ENCODE peak calls at places on chromosomes 16 and 17, in ten cellular contexts. Y, I, Q, K, T, W, X, L, G and M are unnamed samples. For H3K27me3, the result is how much of the 10 kb centered on the place peaks cover.

GRCh38 chr16:65658339-65659275 is 536.7 kb upstream of the CDH11 start:
- DNase-seq in Y (no peak), I (peak), Q (no peak), K (no peak), T (no peak), W (peak), X (no peak), L (peak), G (no peak), M (no peak)

GRCh38 chr17:40331743-40332641 is 23.0 kb downstream of the RARA start:
- DNase-seq in Y (peak), I (no peak), Q (peak), K (no peak), T (peak), W (peak), X (peak), L (peak), G (no peak), M (peak)

GRCh38 chr16:80198265-80198994 is 342.4 kb upstream of the DYNLRB2 start:
- DNase-seq in Y (no peak), I (peak), Q (no peak), K (no peak), T (no peak), W (no peak), X (no peak), L (no peak), G (no peak), M (no peak)

GRCh38 chr17:74274060-74274702 is at the start of gene DNAI2:
- DNase-seq in Y (peak), I (no peak), Q (no peak), K (no peak), T (no peak), W (no peak), X (no peak), L (no peak), G (no peak), M (peak)

GRCh38 chr17:42459983-42460300 is 1.3 kb downstream of the ATP6V0A1 start:
- DNase-seq in Y (no peak), I (peak), Q (no peak), K (no peak), T (peak), W (no peak), X (no peak), L (no peak), G (no peak), M (no peak)

GRCh38 chr17:76732734-76733617 is 4.2 kb downstream of the SRSF2 start:
- DNase-seq in Y (no peak), I (no peak), Q (no peak), K (no peak), T (peak), W (no peak), X (no peak), L (no peak), G (no peak), M (no peak)

GRCh38 chr17:14341866-14342265 is 41.0 kb downstream of the HS3ST3B1 start:
- DNase-seq in Y (no peak), I (no peak), Q (no peak), K (no peak), T (no peak), W (no peak), X (no peak), L (no peak), G (no peak), M (no peak)

GRCh38 chr16:19595043-19595767 is 39.7 kb downstream of the VPS35L start:
- DNase-seq in Y (peak), I (peak), Q (no peak), K (no peak), T (peak), W (peak), X (no peak), L (no peak), G (no peak), M (peak)

GRCh38 chr16:11420895-11421294 is 75.6 kb downstream of the RMI2 start:
- DNase-seq in Y (no peak), I (no peak), Q (no peak), K (no peak), T (peak), W (no peak), X (no peak), L (no peak), G (no peak), M (no peak)

GRCh38 chr16:20249247-20249646 is 78.1 kb downstream of the GP2 start:
- DNase-seq in Y (no peak), I (no peak), Q (no peak), K (no peak), T (no peak), W (no peak), X (no peak), L (no peak), G (no peak), M (no peak)

GRCh38 chr17:8326591-8327583 is 12.8 kb upstream of the ODF4 start:
- DNase-seq in Y (peak), I (no peak), Q (peak), K (no peak), T (peak), W (peak), X (peak), L (no peak), G (peak), M (peak)

GRCh38 chr17:79633937-79634813 is 23.3 kb upstream of the RBFOX3 start:
- DNase-seq in Y (peak), I (no peak), Q (no peak), K (no peak), T (no peak), W (peak), X (peak), L (no peak), G (peak), M (peak)

GRCh38 chr16:85136705-85137322 is 24.5 kb upstream of the CIBAR2 start:
- DNase-seq in Y (peak), I (no peak), Q (peak), K (no peak), T (peak), W (peak), X (peak), L (no peak), G (no peak), M (no peak)

GRCh38 chr17:67628580-67629013 is 89.1 kb upstream of the NOL11 start:
- DNase-seq in Y (no peak), I (no peak), Q (no peak), K (no peak), T (peak), W (no peak), X (no peak), L (no peak), G (no peak), M (no peak)

GRCh38 chr16:71796501-71796900 is 12.1 kb downstream of the AP1G1 start:
- DNase-seq in Y (no peak), I (no peak), Q (no peak), K (no peak), T (no peak), W (no peak), X (no peak), L (no peak), G (no peak), M (no peak)

GRCh38 chr17:77886387-77886728 is 72.1 kb upstream of the TNRC6C start:
- DNase-seq in Y (peak), I (no peak), Q (no peak), K (no peak), T (no peak), W (peak), X (no peak), L (no peak), G (no peak), M (peak)

GRCh38 chr17:71828182-71828596 is 292.6 kb upstream of the SOX9 start:
- DNase-seq in Y (no peak), I (peak), Q (no peak), K (no peak), T (no peak), W (no peak), X (no peak), L (no peak), G (no peak), M (no peak)

GRCh38 chr17:64784353-64784798 is 122.3 kb upstream of the SMURF2 start:
- DNase-seq in Y (no peak), I (no peak), Q (no peak), K (no peak), T (no peak), W (peak), X (no peak), L (no peak), G (peak), M (no peak)

GRCh38 chr17:4407851-4408250 is 25.9 kb upstream of the SPNS3 start:
- DNase-seq in Y (no peak), I (no peak), Q (no peak), K (no peak), T (peak), W (no peak), X (no peak), L (peak), G (no peak), M (no peak)

GRCh38 chr17:40415390-40415789 is 2.3 kb downstream of the TOP2A start:
- DNase-seq in Y (no peak), I (peak), Q (no peak), K (no peak), T (no peak), W (no peak), X (no peak), L (no peak), G (no peak), M (no peak)

GRCh38 chr16:21272253-21272652 is 5.8 kb downstream of the CRYM start:
- DNase-seq in Y (no peak), I (no peak), Q (no peak), K (no peak), T (no peak), W (no peak), X (no peak), L (no peak), G (no peak), M (no peak)

GRCh38 chr16:80058236-80058635 is 457.7 kb upstream of the MAF start:
- DNase-seq in Y (peak), I (no peak), Q (peak), K (no peak), T (no peak), W (peak), X (peak), L (peak), G (peak), M (no peak)

GRCh38 chr16:30766922-30767284 is 4.8 kb downstream of the RNF40 start:
- DNase-seq in Y (no peak), I (no peak), Q (no peak), K (no peak), T (no peak), W (no peak), X (no peak), L (no peak), G (no peak), M (no peak)
- TF ChIP-seq POLR2A in Y (no peak), I (no peak), Q (no peak), K (no peak), T (no peak), W (no peak), X (no peak), L (no peak), G (no peak), M (no peak)

GRCh38 chr17:39194985-39195524 is 2.4 kb downstream of the CACNB1 start:
- DNase-seq in Y (no peak), I (no peak), Q (no peak), K (no peak), T (no peak), W (no peak), X (no peak), L (no peak), G (no peak), M (no peak)

GRCh38 chr17:39193346-39193745 is 4.1 kb downstream of the CACNB1 start:
- DNase-seq in Y (no peak), I (no peak), Q (no peak), K (no peak), T (no peak), W (no peak), X (no peak), L (no peak), G (no peak), M (no peak)

GRCh38 chr17:39191750-39192510 is 5.5 kb downstream of the CACNB1 start:
- DNase-seq in Y (no peak), I (no peak), Q (no peak), K (no peak), T (no peak), W (no peak), X (no peak), L (no peak), G (no peak), M (no peak)

GRCh38 chr17:39194089-39194984 is 3.1 kb downstream of the CACNB1 start:
- DNase-seq in Y (peak), I (peak), Q (peak), K (no peak), T (peak), W (peak), X (peak), L (no peak), G (peak), M (peak)

GRCh38 chr17:39192901-39193300 is 4.6 kb downstream of the CACNB1 start:
- DNase-seq in Y (no peak), I (no peak), Q (no peak), K (no peak), T (no peak), W (no peak), X (no peak), L (no peak), G (no peak), M (no peak)
- H3K4me3 ChIP-seq in Y (no peak), I (no peak), Q (no peak), K (no peak), T (no peak), W (no peak), X (no peak), L (no peak), G (no peak), M (no peak)

GRCh38 chr16:67796099-67796718 is 10.2 kb downstream of the RANBP10 start:
- DNase-seq in Y (no peak), I (no peak), Q (no peak), K (no peak), T (no peak), W (no peak), X (no peak), L (no peak), G (no peak), M (no peak)
- H3K27me3 ChIP-seq in Y (under half), I (under half), Q (under half), K (under half), T (under half), W (under half), X (under half), L (under half), G (under half), M (under half)

DNA sequence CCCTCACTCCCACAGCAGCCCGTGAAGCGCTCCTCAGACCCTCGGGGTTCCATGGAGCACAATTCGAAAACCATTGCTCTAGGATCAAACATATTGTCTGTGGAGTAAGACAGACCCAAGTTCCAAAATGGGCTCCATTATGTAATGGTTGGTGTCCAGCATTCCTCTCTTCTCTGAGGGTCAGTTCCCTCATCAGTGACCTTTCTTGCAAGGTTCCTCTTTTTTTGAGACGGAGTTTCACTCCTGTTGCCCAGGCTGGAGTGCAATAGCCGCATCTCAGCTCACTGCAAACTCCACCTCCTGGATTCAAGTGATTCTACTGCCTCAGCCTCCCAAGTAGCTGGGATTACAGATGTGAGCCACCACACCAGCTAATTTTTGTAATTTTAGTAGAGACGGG is 28.5 kb downstream of the PLXDC1 start:
- DNase-seq in Y (no peak), I (no peak), Q (no peak), K (no peak), T (peak), W (no peak), X (no peak), L (no peak), G (no peak), M (no peak)
- TF ChIP-seq POLR2A in Y (no peak), I (no peak), Q (no peak), K (no peak), T (no peak), W (no peak), X (no peak), L (no peak), G (no peak), M (no peak)

DNA sequence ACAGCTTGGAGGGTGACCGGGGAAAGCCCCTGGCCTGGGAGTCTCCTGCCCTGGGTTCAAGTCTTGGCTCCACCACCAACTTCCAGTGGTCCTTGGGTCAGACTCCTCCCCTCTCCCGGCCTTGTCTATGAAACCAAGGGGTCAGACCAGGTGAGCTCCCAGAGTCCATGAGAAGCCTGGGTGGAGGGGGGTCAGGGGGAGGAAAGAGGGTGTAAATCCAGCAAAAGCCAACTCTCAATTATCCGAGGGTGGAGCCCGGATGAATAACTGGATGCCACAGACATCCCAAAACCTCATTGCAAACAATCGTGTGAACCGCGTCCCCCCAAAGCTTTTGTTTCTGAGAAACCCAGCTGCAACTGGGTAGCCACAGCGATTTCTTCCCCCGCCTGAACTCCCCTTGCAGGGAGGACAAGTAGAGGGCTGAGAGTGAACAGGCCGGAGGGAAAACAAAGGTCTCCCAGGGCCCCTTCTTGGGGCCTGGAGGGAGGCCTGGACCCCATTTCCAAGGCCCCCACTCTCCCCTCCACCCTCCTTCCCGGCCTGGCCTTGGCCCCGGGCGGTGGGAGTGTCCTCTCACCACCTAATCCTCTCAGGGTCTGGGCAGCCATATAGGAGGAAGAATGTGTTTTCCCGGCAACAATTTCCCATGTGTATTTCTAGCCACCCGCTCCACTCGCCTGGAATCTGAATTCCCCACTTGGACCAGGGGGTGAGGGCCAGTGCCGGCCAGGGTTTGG is 2.5 kb downstream of the GLIS2 start:
- DNase-seq in Y (no peak), I (no peak), Q (no peak), K (no peak), T (no peak), W (no peak), X (no peak), L (no peak), G (no peak), M (peak)
- H3K4me3 ChIP-seq in Y (peak), I (no peak), Q (no peak), K (no peak), T (peak), W (no peak), X (peak), L (no peak), G (no peak), M (peak)